ENCODE peak calls at places on chromosomes 13 and 19, in five cellular contexts. A is GM03348, C is A673, F is bronchial epithelial cell, V is neuronal stem cell. Y is an unnamed sample.

GRCh38 chr13:41561179-41561578 is 103.8 kb downstream of the RGCC start:
- DNase-seq in A (peak), C (no peak), V (no peak), F (no peak), Y (no peak)

GRCh38 chr19:58107778-58108545 is 9.9 kb upstream of the ZSCAN18 start:
- DNase-seq in A (no peak), F (no peak), C (no peak), V (no peak), Y (no peak)

GRCh38 chr13:28049880-28050871 is 50.2 kb downstream of the FLT3 start:
- DNase-seq in A (no peak), C (no peak), F (no peak), V (no peak), Y (no peak)

GRCh38 chr19:28454083-28454482 is 758.9 kb downstream of the UQCRFS1 start:
- DNase-seq in C (no peak), F (peak), V (no peak), A (no peak), Y (no peak)

GRCh38 chr19:3343619-3344502 is 22.5 kb upstream of the NFIC start:
- DNase-seq in C (peak), V (no peak), F (peak), A (peak), Y (peak)

GRCh38 chr19:20279516-20279915 is 112.5 kb downstream of the ZNF486 start:
- DNase-seq in C (no peak), V (no peak), A (no peak), F (no peak), Y (no peak)

GRCh38 chr13:95139186-95139585 is 162.1 kb downstream of the ABCC4 start:
- DNase-seq in C (no peak), F (no peak), A (no peak), V (no peak), Y (no peak)

GRCh38 chr13:114087430-114087829 is 45.0 kb downstream of the RASA3 start:
- DNase-seq in A (no peak), F (no peak), C (no peak), V (no peak), Y (no peak)

GRCh38 chr19:18428837-18429674 is 8.9 kb downstream of the ISYNA1 start:
- DNase-seq in C (peak), V (peak), A (peak), F (peak), Y (peak)

GRCh38 chr13:98986226-98986846 is 8.5 kb upstream of the DOCK9 start:
- DNase-seq in F (no peak), C (no peak), A (no peak), V (no peak), Y (no peak)

GRCh38 chr19:18308948-18309325 is 13.9 kb downstream of the LSM4 start:
- DNase-seq in C (no peak), V (no peak), A (peak), F (no peak), Y (no peak)

GRCh38 chr19:10508707-10509106 is 5.6 kb upstream of the KEAP1 start:
- DNase-seq in A (no peak), V (no peak), F (peak), C (no peak), Y (no peak)

GRCh38 chr13:99665716-99666115 is 164.4 kb downstream of the TM9SF2 start:
- DNase-seq in A (no peak), C (no peak), F (no peak), V (no peak), Y (no peak)

GRCh38 chr19:47561440-47562045 is 11.4 kb downstream of the ZNF541 start:
- DNase-seq in C (no peak), A (no peak), V (no peak), F (no peak), Y (no peak)

GRCh38 chr19:29622191-29623070 is 16.3 kb downstream of the POP4 start:
- DNase-seq in F (peak), A (peak), V (no peak), C (no peak), Y (peak)

GRCh38 chr19:29366757-29367156 is 153.8 kb upstream of the UQCRFS1 start:
- DNase-seq in C (no peak), A (no peak), V (no peak), F (no peak), Y (no peak)

GRCh38 chr19:8180018-8180417 is 29.2 kb upstream of the CERS4 start:
- DNase-seq in V (no peak), A (no peak), F (no peak), C (no peak), Y (no peak)

GRCh38 chr13:46516624-46517318 is 36.2 kb upstream of the LRCH1 start:
- DNase-seq in V (no peak), F (no peak), A (peak), C (peak), Y (no peak)

GRCh38 chr13:29597701-29598100 is 2.2 kb upstream of the SLC7A1 start:
- DNase-seq in V (no peak), F (no peak), A (no peak), C (peak), Y (no peak)

GRCh38 chr13:67146523-67147130 is 83.5 kb downstream of the PCDH9 start:
- DNase-seq in A (no peak), V (no peak), C (no peak), F (no peak), Y (no peak)

GRCh38 chr19:28887920-28888618 is 324.9 kb downstream of the UQCRFS1 start:
- DNase-seq in A (no peak), C (no peak), F (no peak), V (peak), Y (no peak)

GRCh38 chr19:40717880-40718773 is 1.2 kb downstream of the ITPKC start:
- DNase-seq in C (peak), F (peak), A (peak), V (no peak), Y (no peak)

GRCh38 chr13:52455677-52456041 is 381 bp downstream of the CKAP2 start:
- DNase-seq in F (peak), C (peak), V (peak), A (peak), Y (peak)

GRCh38 chr19:37691881-37692504 is 27.6 kb downstream of the ZNF607 start:
- DNase-seq in V (peak), A (peak), C (peak), F (peak), Y (peak)

GRCh38 chr13:81540777-81541176 is 1199.9 kb upstream of the SPRY2 start:
- DNase-seq in C (peak), F (peak), A (no peak), V (no peak), Y (no peak)

GRCh38 chr19:3807574-3808354 is 21.6 kb upstream of the MATK start:
- DNase-seq in F (no peak), C (no peak), A (no peak), V (no peak), Y (no peak)

GRCh38 chr19:13727798-13728197 is 36.5 kb upstream of the MRI1 start:
- DNase-seq in C (peak), A (peak), V (no peak), F (no peak), Y (peak)

GRCh38 chr13:94595006-94595942 is 678 bp downstream of the TGDS start:
- DNase-seq in V (peak), F (peak), A (peak), C (peak), Y (peak)

GRCh38 chr13:36822786-36823185 is 3.8 kb downstream of the RFXAP start:
- DNase-seq in C (no peak), F (no peak), A (no peak), V (no peak), Y (no peak)

GRCh38 chr19:11624064-11624463 is 26.8 kb downstream of the ZNF627 start:
- DNase-seq in A (peak), C (peak), V (no peak), F (peak), Y (no peak)

GRCh38 chr13:24151864-24152263 is 8.7 kb upstream of the SPATA13 start:
- DNase-seq in A (no peak), F (no peak), V (no peak), C (no peak), Y (no peak)

GRCh38 chr13:102769679-102770078 is 3.9 kb downstream of the TEX30 start:
- DNase-seq in F (peak), A (no peak), V (no peak), C (no peak), Y (no peak)

Y was measured in AG08396.